ENCODE peak calls at places on chromosome 18, in eight cellular contexts. One of them, this sample, is unnamed.

GRCh38 chr18:78396077-78396476 is 583.5 kb upstream of the SALL3 start:
- DNase-seq in AG10803: no peak
- DNase-seq in left lung: no peak
- DNase-seq in CD4-positive, alpha-beta T cell: no peak
- DNase-seq in endodermal cell: no peak
- DNase-seq in endothelial cell: no peak
- DNase-seq in dorsolateral prefrontal cortex: no peak
- DNase-seq in uterus: no peak
- DNase-seq in this sample: no peak

GRCh38 chr18:12659904-12660605 is 2.1 kb upstream of the SPIRE1 start:
- DNase-seq in AG10803: peak
- DNase-seq in left lung: no peak
- DNase-seq in CD4-positive, alpha-beta T cell: peak
- DNase-seq in endodermal cell: peak
- DNase-seq in endothelial cell: peak
- DNase-seq in dorsolateral prefrontal cortex: no peak
- DNase-seq in uterus: peak
- DNase-seq in this sample: no peak

GRCh38 chr18:39341106-39341505 is 1775.5 kb upstream of the CELF4 start:
- DNase-seq in AG10803: no peak
- DNase-seq in left lung: no peak
- DNase-seq in CD4-positive, alpha-beta T cell: no peak
- DNase-seq in endodermal cell: no peak
- DNase-seq in endothelial cell: no peak
- DNase-seq in dorsolateral prefrontal cortex: no peak
- DNase-seq in uterus: no peak
- DNase-seq in this sample: no peak

GRCh38 chr18:42298744-42299685 is 344.0 kb downstream of the PIK3C3 start:
- DNase-seq in AG10803: peak
- DNase-seq in left lung: peak
- DNase-seq in CD4-positive, alpha-beta T cell: peak
- DNase-seq in endodermal cell: peak
- DNase-seq in endothelial cell: peak
- DNase-seq in dorsolateral prefrontal cortex: peak
- DNase-seq in uterus: peak
- DNase-seq in this sample: peak

GRCh38 chr18:7618821-7619410 is 51.8 kb downstream of the PTPRM start:
- DNase-seq in AG10803: peak
- DNase-seq in left lung: no peak
- DNase-seq in CD4-positive, alpha-beta T cell: no peak
- DNase-seq in endodermal cell: no peak
- DNase-seq in endothelial cell: no peak
- DNase-seq in dorsolateral prefrontal cortex: no peak
- DNase-seq in uterus: no peak
- DNase-seq in this sample: no peak

GRCh38 chr18:58043452-58044369 is at the start of gene NEDD4L:
- DNase-seq in AG10803: peak
- DNase-seq in left lung: peak
- DNase-seq in CD4-positive, alpha-beta T cell: peak
- DNase-seq in endodermal cell: peak
- DNase-seq in endothelial cell: peak
- DNase-seq in dorsolateral prefrontal cortex: peak
- DNase-seq in uterus: peak
- DNase-seq in this sample: peak

GRCh38 chr18:45106331-45106774 is 425.7 kb downstream of the SETBP1 start:
- DNase-seq in AG10803: peak
- DNase-seq in left lung: peak
- DNase-seq in CD4-positive, alpha-beta T cell: no peak
- DNase-seq in endodermal cell: no peak
- DNase-seq in endothelial cell: no peak
- DNase-seq in dorsolateral prefrontal cortex: no peak
- DNase-seq in uterus: no peak
- DNase-seq in this sample: no peak

GRCh38 chr18:66795011-66795410 is 191.1 kb upstream of the CDH19 start:
- DNase-seq in AG10803: no peak
- DNase-seq in left lung: no peak
- DNase-seq in CD4-positive, alpha-beta T cell: no peak
- DNase-seq in endodermal cell: no peak
- DNase-seq in endothelial cell: no peak
- DNase-seq in dorsolateral prefrontal cortex: no peak
- DNase-seq in uterus: no peak
- DNase-seq in this sample: no peak

GRCh38 chr18:27715751-27716150 is 461.2 kb downstream of the CDH2 start:
- DNase-seq in AG10803: no peak
- DNase-seq in left lung: no peak
- DNase-seq in CD4-positive, alpha-beta T cell: no peak
- DNase-seq in endodermal cell: no peak
- DNase-seq in endothelial cell: no peak
- DNase-seq in dorsolateral prefrontal cortex: no peak
- DNase-seq in uterus: no peak
- DNase-seq in this sample: no peak

GRCh38 chr18:4836146-4836545 is 360.9 kb downstream of the AKAIN1 start:
- DNase-seq in AG10803: no peak
- DNase-seq in left lung: no peak
- DNase-seq in CD4-positive, alpha-beta T cell: no peak
- DNase-seq in endodermal cell: no peak
- DNase-seq in endothelial cell: no peak
- DNase-seq in dorsolateral prefrontal cortex: no peak
- DNase-seq in uterus: no peak
- DNase-seq in this sample: no peak

GRCh38 chr18:939167-939566 is 34.5 kb downstream of the ADCYAP1 start:
- DNase-seq in AG10803: no peak
- DNase-seq in left lung: no peak
- DNase-seq in CD4-positive, alpha-beta T cell: no peak
- DNase-seq in endodermal cell: no peak
- DNase-seq in endothelial cell: no peak
- DNase-seq in dorsolateral prefrontal cortex: no peak
- DNase-seq in uterus: no peak
- DNase-seq in this sample: no peak

GRCh38 chr18:58687871-58688308 is 16.6 kb downstream of the MALT1 start:
- DNase-seq in AG10803: no peak
- DNase-seq in left lung: no peak
- DNase-seq in CD4-positive, alpha-beta T cell: peak
- DNase-seq in endodermal cell: no peak
- DNase-seq in endothelial cell: no peak
- DNase-seq in dorsolateral prefrontal cortex: no peak
- DNase-seq in uterus: no peak
- DNase-seq in this sample: no peak

GRCh38 chr18:36312806-36313395 is 15.4 kb downstream of the FHOD3 start:
- DNase-seq in AG10803: no peak
- DNase-seq in left lung: no peak
- DNase-seq in CD4-positive, alpha-beta T cell: no peak
- DNase-seq in endodermal cell: peak
- DNase-seq in endothelial cell: no peak
- DNase-seq in dorsolateral prefrontal cortex: no peak
- DNase-seq in uterus: no peak
- DNase-seq in this sample: no peak

GRCh38 chr18:52499646-52500045 is 159.6 kb downstream of the DCC start:
- DNase-seq in AG10803: peak
- DNase-seq in left lung: no peak
- DNase-seq in CD4-positive, alpha-beta T cell: no peak
- DNase-seq in endodermal cell: no peak
- DNase-seq in endothelial cell: no peak
- DNase-seq in dorsolateral prefrontal cortex: no peak
- DNase-seq in uterus: no peak
- DNase-seq in this sample: no peak

GRCh38 chr18:57581301-57581934 is 5.1 kb downstream of the FECH start:
- DNase-seq in AG10803: no peak
- DNase-seq in left lung: peak
- DNase-seq in CD4-positive, alpha-beta T cell: no peak
- DNase-seq in endodermal cell: no peak
- DNase-seq in endothelial cell: no peak
- DNase-seq in dorsolateral prefrontal cortex: no peak
- DNase-seq in uterus: no peak
- DNase-seq in this sample: no peak

GRCh38 chr18:50369672-50370071 is 5.2 kb upstream of the SKA1 start:
- DNase-seq in AG10803: no peak
- DNase-seq in left lung: no peak
- DNase-seq in CD4-positive, alpha-beta T cell: no peak
- DNase-seq in endodermal cell: no peak
- DNase-seq in endothelial cell: no peak
- DNase-seq in dorsolateral prefrontal cortex: no peak
- DNase-seq in uterus: no peak
- DNase-seq in this sample: no peak

GRCh38 chr18:58176915-58177717 is 133.1 kb downstream of the NEDD4L start:
- DNase-seq in AG10803: peak
- DNase-seq in left lung: no peak
- DNase-seq in CD4-positive, alpha-beta T cell: no peak
- DNase-seq in endodermal cell: no peak
- DNase-seq in endothelial cell: no peak
- DNase-seq in dorsolateral prefrontal cortex: no peak
- DNase-seq in uterus: no peak
- DNase-seq in this sample: no peak

GRCh38 chr18:63099848-63100625 is 219.5 kb downstream of the BCL2 start:
- DNase-seq in AG10803: no peak
- DNase-seq in left lung: peak
- DNase-seq in CD4-positive, alpha-beta T cell: no peak
- DNase-seq in endodermal cell: no peak
- DNase-seq in endothelial cell: no peak
- DNase-seq in dorsolateral prefrontal cortex: no peak
- DNase-seq in uterus: no peak
- DNase-seq in this sample: no peak

GRCh38 chr18:77080283-77080682 is 52.3 kb downstream of the MBP start:
- DNase-seq in AG10803: no peak
- DNase-seq in left lung: no peak
- DNase-seq in CD4-positive, alpha-beta T cell: no peak
- DNase-seq in endodermal cell: peak
- DNase-seq in endothelial cell: no peak
- DNase-seq in dorsolateral prefrontal cortex: no peak
- DNase-seq in uterus: no peak
- DNase-seq in this sample: no peak

GRCh38 chr18:21255211-21255610 is 13.2 kb downstream of the GREB1L start:
- DNase-seq in AG10803: no peak
- DNase-seq in left lung: no peak
- DNase-seq in CD4-positive, alpha-beta T cell: no peak
- DNase-seq in endodermal cell: no peak
- DNase-seq in endothelial cell: no peak
- DNase-seq in dorsolateral prefrontal cortex: no peak
- DNase-seq in uterus: no peak
- DNase-seq in this sample: no peak

GRCh38 chr18:21262244-21262643 is 20.2 kb downstream of the GREB1L start:
- DNase-seq in AG10803: peak
- DNase-seq in left lung: no peak
- DNase-seq in CD4-positive, alpha-beta T cell: no peak
- DNase-seq in endodermal cell: no peak
- DNase-seq in endothelial cell: no peak
- DNase-seq in dorsolateral prefrontal cortex: no peak
- DNase-seq in uterus: no peak
- DNase-seq in this sample: no peak

GRCh38 chr18:21260621-21261020 is 18.6 kb downstream of the GREB1L start:
- DNase-seq in AG10803: no peak
- DNase-seq in left lung: no peak
- DNase-seq in CD4-positive, alpha-beta T cell: no peak
- DNase-seq in endodermal cell: no peak
- DNase-seq in endothelial cell: no peak
- DNase-seq in dorsolateral prefrontal cortex: no peak
- DNase-seq in uterus: no peak
- DNase-seq in this sample: no peak

GRCh38 chr18:21261352-21261751 is 19.3 kb downstream of the GREB1L start:
- DNase-seq in AG10803: no peak
- DNase-seq in left lung: no peak
- DNase-seq in CD4-positive, alpha-beta T cell: no peak
- DNase-seq in endodermal cell: no peak
- DNase-seq in endothelial cell: no peak
- DNase-seq in dorsolateral prefrontal cortex: no peak
- DNase-seq in uterus: no peak
- DNase-seq in this sample: no peak

GRCh38 chr18:21257383-21257782 is 15.4 kb downstream of the GREB1L start:
- DNase-seq in AG10803: peak
- DNase-seq in left lung: no peak
- DNase-seq in CD4-positive, alpha-beta T cell: no peak
- DNase-seq in endodermal cell: no peak
- DNase-seq in endothelial cell: no peak
- DNase-seq in dorsolateral prefrontal cortex: no peak
- DNase-seq in uterus: no peak
- DNase-seq in this sample: no peak
- TF ChIP-seq CTCF in AG10803: no peak
- TF ChIP-seq CTCF in left lung: no peak
- TF ChIP-seq CTCF in CD4-positive, alpha-beta T cell: no peak
- TF ChIP-seq CTCF in endodermal cell: no peak
- TF ChIP-seq CTCF in endothelial cell: no peak
- TF ChIP-seq CTCF in dorsolateral prefrontal cortex: no peak
- TF ChIP-seq CTCF in uterus: no peak
- TF ChIP-seq CTCF in this sample: no peak

GRCh38 chr18:9392726-9393125 is 58.2 kb downstream of the TWSG1 start:
- DNase-seq in AG10803: peak
- DNase-seq in left lung: no peak
- DNase-seq in CD4-positive, alpha-beta T cell: no peak
- DNase-seq in endodermal cell: no peak
- DNase-seq in endothelial cell: no peak
- DNase-seq in dorsolateral prefrontal cortex: no peak
- DNase-seq in uterus: no peak
- DNase-seq in this sample: no peak
- TF ChIP-seq CTCF in AG10803: peak
- TF ChIP-seq CTCF in left lung: no peak
- TF ChIP-seq CTCF in CD4-positive, alpha-beta T cell: no peak
- TF ChIP-seq CTCF in endodermal cell: peak
- TF ChIP-seq CTCF in endothelial cell: no peak
- TF ChIP-seq CTCF in dorsolateral prefrontal cortex: no peak
- TF ChIP-seq CTCF in uterus: no peak
- TF ChIP-seq CTCF in this sample: no peak

GRCh38 chr18:37385846-37386435 is 179.7 kb downstream of the CELF4 start:
- DNase-seq in AG10803: peak
- DNase-seq in left lung: no peak
- DNase-seq in CD4-positive, alpha-beta T cell: no peak
- DNase-seq in endodermal cell: no peak
- DNase-seq in endothelial cell: no peak
- DNase-seq in dorsolateral prefrontal cortex: no peak
- DNase-seq in uterus: no peak
- DNase-seq in this sample: no peak

GRCh38 chr18:37380546-37381110 is 185.0 kb downstream of the CELF4 start:
- DNase-seq in AG10803: no peak
- DNase-seq in left lung: no peak
- DNase-seq in CD4-positive, alpha-beta T cell: no peak
- DNase-seq in endodermal cell: no peak
- DNase-seq in endothelial cell: no peak
- DNase-seq in dorsolateral prefrontal cortex: no peak
- DNase-seq in uterus: no peak
- DNase-seq in this sample: no peak

GRCh38 chr18:37383789-37384151 is 181.8 kb downstream of the CELF4 start:
- DNase-seq in AG10803: no peak
- DNase-seq in left lung: no peak
- DNase-seq in CD4-positive, alpha-beta T cell: no peak
- DNase-seq in endodermal cell: peak
- DNase-seq in endothelial cell: no peak
- DNase-seq in dorsolateral prefrontal cortex: no peak
- DNase-seq in uterus: no peak
- DNase-seq in this sample: no peak

GRCh38 chr18:37381554-37381953 is 184.0 kb downstream of the CELF4 start:
- DNase-seq in AG10803: no peak
- DNase-seq in left lung: no peak
- DNase-seq in CD4-positive, alpha-beta T cell: no peak
- DNase-seq in endodermal cell: peak
- DNase-seq in endothelial cell: no peak
- DNase-seq in dorsolateral prefrontal cortex: no peak
- DNase-seq in uterus: no peak
- DNase-seq in this sample: no peak

GRCh38 chr18:37383036-37383788 is 182.4 kb downstream of the CELF4 start:
- DNase-seq in AG10803: peak
- DNase-seq in left lung: no peak
- DNase-seq in CD4-positive, alpha-beta T cell: no peak
- DNase-seq in endodermal cell: peak
- DNase-seq in endothelial cell: no peak
- DNase-seq in dorsolateral prefrontal cortex: no peak
- DNase-seq in uterus: no peak
- DNase-seq in this sample: no peak
- TF ChIP-seq CTCF in AG10803: peak
- TF ChIP-seq CTCF in left lung: no peak
- TF ChIP-seq CTCF in CD4-positive, alpha-beta T cell: no peak
- TF ChIP-seq CTCF in endodermal cell: peak
- TF ChIP-seq CTCF in endothelial cell: no peak
- TF ChIP-seq CTCF in dorsolateral prefrontal cortex: no peak
- TF ChIP-seq CTCF in uterus: no peak
- TF ChIP-seq CTCF in this sample: no peak

GRCh38 chr18:33606621-33607020 is 28.6 kb downstream of the ASXL3 start:
- DNase-seq in AG10803: no peak
- DNase-seq in left lung: no peak
- DNase-seq in CD4-positive, alpha-beta T cell: no peak
- DNase-seq in endodermal cell: no peak
- DNase-seq in endothelial cell: no peak
- DNase-seq in dorsolateral prefrontal cortex: no peak
- DNase-seq in uterus: no peak
- DNase-seq in this sample: no peak
- TF ChIP-seq CTCF in AG10803: no peak
- TF ChIP-seq CTCF in left lung: no peak
- TF ChIP-seq CTCF in CD4-positive, alpha-beta T cell: no peak
- TF ChIP-seq CTCF in endodermal cell: peak
- TF ChIP-seq CTCF in endothelial cell: no peak
- TF ChIP-seq CTCF in dorsolateral prefrontal cortex: no peak
- TF ChIP-seq CTCF in uterus: no peak
- TF ChIP-seq CTCF in this sample: no peak

This sample was measured in omental fat pad.